ENCODE peak calls at places on chromosomes 2 and 18, in seven cellular contexts. S is GM12891, B is IMR-90, E is testis, A is spleen, U is adrenal gland, R is HCT116. W is an unnamed sample.

GRCh38 chr18:21740474-21740723 is 193 bp upstream of the MIB1 start:
- DNase-seq in S (peak), A (peak), U (peak), E (peak), B (peak), R (no peak), W (peak)

GRCh38 chr2:176157499-176158305 is 595 bp downstream of the HOXD3 start:
- DNase-seq in R (no peak), U (no peak), B (no peak), A (no peak), S (no peak), E (no peak), W (no peak)

GRCh38 chr2:55986700-55987440 is 63.3 kb upstream of the EFEMP1 start:
- DNase-seq in B (peak), A (no peak), E (no peak), U (no peak), S (no peak), R (no peak), W (no peak)

GRCh38 chr18:22314406-22314805 is 103.3 kb downstream of the CTAGE1 start:
- DNase-seq in S (no peak), U (no peak), A (no peak), E (no peak), B (peak), R (no peak), W (no peak)

GRCh38 chr18:63087421-63088230 is 231.9 kb downstream of the BCL2 start:
- DNase-seq in S (no peak), U (no peak), R (no peak), A (no peak), E (no peak), B (no peak), W (no peak)

GRCh38 chr2:62304429-62305417 is 108.8 kb downstream of the B3GNT2 start:
- DNase-seq in B (peak), U (peak), E (peak), R (peak), S (no peak), A (peak), W (no peak)

GRCh38 chr2:168120310-168120709 is 127.1 kb downstream of the STK39 start:
- DNase-seq in U (no peak), B (no peak), A (no peak), S (no peak), E (no peak), R (no peak), W (no peak)

GRCh38 chr2:143936758-143937562 is 583.0 kb downstream of the ZEB2 start:
- DNase-seq in A (peak), U (peak), R (no peak), S (peak), B (peak), E (peak), W (peak)

DNA sequence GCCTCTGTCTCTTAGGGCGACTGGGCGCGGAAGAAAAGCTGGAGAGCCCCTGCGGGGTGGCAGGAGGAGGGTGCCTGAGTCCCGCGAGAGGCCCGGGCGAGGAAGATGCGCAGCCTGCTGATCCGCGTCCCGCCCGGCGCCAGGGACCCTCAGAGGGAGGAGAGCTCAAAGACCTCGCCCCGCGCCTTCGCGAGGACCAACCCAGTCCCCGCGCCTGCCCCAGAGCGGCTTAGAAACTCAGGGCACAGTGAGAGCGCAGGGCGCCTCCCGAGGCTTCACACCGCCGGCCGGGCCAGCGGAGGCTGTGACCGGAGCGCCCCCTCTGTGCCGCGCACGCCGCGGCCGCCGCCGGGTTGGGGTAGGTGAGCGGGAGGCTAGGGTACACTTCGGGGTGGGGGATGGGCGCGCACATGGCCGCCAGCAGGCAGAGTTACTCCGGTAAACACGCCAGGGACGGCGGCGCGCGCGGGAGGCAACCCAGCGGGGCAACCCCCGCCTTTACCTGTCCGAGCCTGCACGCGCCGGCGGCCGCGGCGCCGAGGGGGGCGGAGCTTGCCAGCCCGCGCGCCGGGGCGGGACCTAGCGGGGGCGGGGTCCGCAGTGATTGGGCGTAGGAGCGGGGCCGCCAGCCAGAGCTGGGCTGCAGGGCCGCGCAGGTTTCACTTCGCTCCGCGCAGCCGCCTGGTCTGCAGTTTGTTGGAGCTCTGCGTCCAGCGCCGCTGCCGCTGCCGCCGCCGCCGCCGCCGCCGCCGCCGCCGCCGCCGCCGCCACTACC is at the start of gene BCL2L11:
- DNase-seq in E (peak), U (peak), R (peak), A (peak), B (peak), S (peak), W (peak)
- TF ChIP-seq POLR2A in E (peak), U (peak), R (peak), A (peak), B (peak), S (no peak), W (no peak)

GRCh38 chr18:49725809-49726514 is 87.4 kb downstream of the ACAA2 start:
- DNase-seq in A (no peak), S (no peak), B (peak), R (peak), U (peak), E (peak), W (peak)

GRCh38 chr18:49730951-49731391 is 82.4 kb downstream of the ACAA2 start:
- DNase-seq in S (no peak), B (no peak), R (no peak), E (no peak), U (no peak), A (no peak), W (no peak)

GRCh38 chr18:49727816-49728215 is 85.5 kb downstream of the ACAA2 start:
- DNase-seq in S (no peak), R (no peak), A (no peak), B (no peak), E (no peak), U (no peak), W (no peak)

GRCh38 chr18:49726564-49726963 is 86.8 kb downstream of the ACAA2 start:
- DNase-seq in E (no peak), A (no peak), U (no peak), R (no peak), S (no peak), B (peak), W (no peak)

DNA sequence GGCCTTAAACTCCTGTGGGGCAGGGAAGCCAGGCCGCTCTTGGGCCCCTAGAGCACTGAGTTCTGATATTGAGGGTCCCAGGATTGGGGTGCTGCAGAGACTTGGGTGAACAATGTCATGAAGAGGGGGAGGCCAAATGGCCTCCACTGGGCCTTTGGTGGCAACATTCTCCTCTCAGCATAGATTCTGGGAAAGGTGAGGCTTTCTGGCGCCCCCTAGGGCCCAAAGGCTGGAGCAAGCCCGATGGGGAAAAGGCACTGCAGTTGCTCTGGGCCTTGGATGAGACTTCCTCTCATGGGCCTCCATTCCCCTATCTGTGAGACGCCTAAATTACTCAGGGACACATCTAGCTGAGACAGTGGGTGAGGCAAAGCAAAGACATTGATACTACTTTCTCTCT is 84.8 kb downstream of the ACAA2 start:
- DNase-seq in B (no peak), U (no peak), A (no peak), R (peak), S (peak), E (peak), W (no peak)
- TF ChIP-seq POLR2A in B (no peak), U (no peak), A (no peak), R (no peak), S (no peak), E (no peak), W (no peak)

DNA sequence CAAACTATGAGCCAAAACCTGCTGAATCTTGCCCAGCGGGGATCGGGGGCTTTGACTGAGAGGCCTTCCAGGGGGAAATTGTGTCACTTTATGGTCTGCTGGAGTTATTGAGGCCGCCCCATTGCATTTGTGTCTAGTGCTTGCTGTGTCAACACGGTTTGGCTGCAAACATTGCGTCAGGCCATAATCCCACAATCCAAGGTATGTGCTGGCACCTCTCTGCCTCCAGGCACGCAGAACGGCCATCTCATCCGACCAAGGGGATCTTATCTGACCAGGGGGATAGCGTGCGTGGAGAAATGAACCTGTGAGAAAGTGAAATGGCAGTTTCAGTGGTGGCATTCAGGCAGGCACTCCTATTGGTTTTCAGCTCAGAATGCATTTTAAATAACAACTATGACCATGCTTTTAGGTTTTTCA is 18.1 kb upstream of the LYPD6B start:
- DNase-seq in E (no peak), A (no peak), S (no peak), B (no peak), R (no peak), U (no peak), W (no peak)
- TF ChIP-seq POLR2A in E (no peak), A (no peak), S (peak), B (no peak), R (no peak), U (no peak), W (no peak)

GRCh38 chr2:241701155-241701404 is 759 bp upstream of the ING5 start:
- DNase-seq in R (no peak), U (no peak), B (peak), S (no peak), A (no peak), E (no peak), W (no peak)

GRCh38 chr2:241702155-241702404 is 241 bp downstream of the ING5 start:
- DNase-seq in A (no peak), R (no peak), B (peak), U (peak), E (no peak), S (peak), W (no peak)

GRCh38 chr2:241703128-241703604 is 1.3 kb downstream of the ING5 start:
- DNase-seq in S (no peak), R (no peak), U (no peak), E (no peak), A (no peak), B (no peak), W (no peak)

GRCh38 chr2:241701405-241702154 is at the start of gene ING5:
- DNase-seq in U (peak), E (peak), B (peak), A (peak), R (peak), S (peak), W (peak)

DNA sequence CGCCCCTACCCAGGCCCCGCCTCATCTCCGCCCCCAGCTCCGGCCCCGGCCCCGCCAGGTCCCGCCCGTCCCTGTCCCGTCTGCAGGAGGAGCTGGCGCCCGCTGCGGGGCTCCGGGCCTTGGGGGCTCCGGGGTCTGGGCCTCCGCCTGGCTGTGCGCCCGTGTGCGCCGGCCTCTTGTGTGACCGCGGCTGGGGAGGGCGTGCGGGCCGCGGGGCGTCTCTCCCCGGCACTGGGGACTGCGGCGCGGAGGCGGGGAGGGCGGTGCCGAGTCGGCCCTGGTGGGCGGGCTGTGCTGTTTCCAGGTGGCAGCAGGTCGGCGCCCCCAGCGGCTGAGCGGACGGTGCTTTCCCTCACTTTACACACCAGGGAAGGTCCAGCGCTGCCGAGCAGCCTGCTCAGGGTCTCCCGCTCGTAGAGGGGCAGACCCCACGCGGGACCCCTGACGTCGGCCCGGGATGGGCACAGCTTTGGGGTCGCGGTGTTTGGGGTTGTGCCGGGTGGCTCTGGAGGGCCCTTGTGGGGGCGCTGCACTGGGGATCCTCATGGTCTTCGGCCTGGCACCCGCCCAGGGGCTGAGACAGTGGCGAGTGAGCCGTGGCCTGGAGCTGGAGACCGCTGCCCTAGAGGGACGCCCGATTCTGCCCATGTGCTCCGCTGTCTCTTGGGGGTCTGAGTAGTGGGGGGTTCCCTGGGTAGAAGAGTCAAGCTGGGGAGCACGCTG is 727 bp downstream of the ING5 start:
- DNase-seq in U (peak), A (peak), R (peak), E (peak), S (peak), B (peak), W (peak)
- TF ChIP-seq POLR2A in U (no peak), A (no peak), R (no peak), E (no peak), S (no peak), B (no peak), W (no peak)

DNA sequence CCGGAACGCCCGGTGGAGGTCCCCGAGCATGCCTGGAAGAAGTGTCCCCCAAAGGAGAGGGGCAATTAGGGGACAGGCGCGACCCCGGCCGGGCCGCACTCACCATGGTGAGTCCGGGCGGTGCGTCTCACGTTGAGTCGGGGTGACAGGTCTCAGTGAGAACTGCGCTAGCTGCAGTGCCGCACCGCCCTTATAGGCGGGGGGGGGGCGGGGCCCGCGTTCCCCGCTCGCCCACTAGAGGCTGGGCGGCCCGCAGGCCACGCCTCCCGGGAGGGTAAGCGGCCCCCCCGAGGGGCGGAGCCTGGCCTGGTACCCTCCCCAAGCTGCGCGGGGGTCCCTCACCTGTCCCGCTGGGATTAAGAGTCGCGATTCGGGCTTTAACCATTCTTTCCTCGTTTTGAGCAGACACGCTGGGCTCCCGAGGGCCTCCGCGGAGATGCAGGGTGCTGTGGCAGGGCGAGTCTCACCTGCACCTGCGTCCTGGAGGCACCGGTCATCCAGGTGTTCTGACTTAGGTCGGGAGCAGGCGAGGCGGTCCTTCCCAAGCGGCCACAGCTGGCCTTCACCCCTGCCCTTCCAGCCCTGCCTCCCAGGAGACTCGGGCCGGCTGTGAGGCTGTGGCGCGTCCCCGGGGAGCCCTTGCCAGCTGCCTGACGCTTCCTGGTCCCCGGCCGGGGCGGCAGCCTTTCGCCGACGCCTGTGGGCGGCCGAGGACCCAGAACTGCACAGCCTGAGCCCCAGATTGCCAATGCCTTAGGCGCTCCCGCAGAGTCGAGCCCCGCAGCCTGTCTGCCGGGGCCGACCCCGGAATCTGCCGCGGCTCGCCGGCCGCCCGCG is at the start of gene TUBA4A:
- DNase-seq in R (peak), E (peak), U (peak), B (peak), A (peak), S (peak), W (peak)
- TF ChIP-seq POLR2A in R (peak), E (peak), U (peak), B (peak), A (peak), S (peak), W (peak)

DNA sequence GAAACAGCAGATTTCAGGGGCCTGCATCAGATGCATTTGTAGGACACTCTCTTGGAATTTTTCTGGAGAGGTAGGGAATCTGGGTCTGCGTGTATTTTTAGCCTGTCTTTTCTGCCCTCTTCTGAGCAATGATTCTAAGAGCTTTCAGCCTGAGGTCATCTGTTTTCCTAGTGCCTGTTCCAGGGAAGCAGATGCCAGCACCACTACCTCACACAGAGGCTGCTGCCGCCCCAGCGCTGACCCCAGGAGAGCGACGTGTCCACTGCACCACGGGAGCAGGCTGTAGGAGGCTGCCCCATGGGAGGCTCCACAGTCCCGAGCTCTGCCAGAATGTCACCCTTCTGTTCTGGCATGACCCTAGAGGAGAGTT is 316.5 kb downstream of the CYP26B1 start:
- DNase-seq in A (no peak), S (no peak), B (peak), E (no peak), R (no peak), U (no peak), W (no peak)
- TF ChIP-seq POLR2A in A (no peak), S (no peak), B (no peak), E (no peak), R (no peak), U (no peak), W (no peak)

DNA sequence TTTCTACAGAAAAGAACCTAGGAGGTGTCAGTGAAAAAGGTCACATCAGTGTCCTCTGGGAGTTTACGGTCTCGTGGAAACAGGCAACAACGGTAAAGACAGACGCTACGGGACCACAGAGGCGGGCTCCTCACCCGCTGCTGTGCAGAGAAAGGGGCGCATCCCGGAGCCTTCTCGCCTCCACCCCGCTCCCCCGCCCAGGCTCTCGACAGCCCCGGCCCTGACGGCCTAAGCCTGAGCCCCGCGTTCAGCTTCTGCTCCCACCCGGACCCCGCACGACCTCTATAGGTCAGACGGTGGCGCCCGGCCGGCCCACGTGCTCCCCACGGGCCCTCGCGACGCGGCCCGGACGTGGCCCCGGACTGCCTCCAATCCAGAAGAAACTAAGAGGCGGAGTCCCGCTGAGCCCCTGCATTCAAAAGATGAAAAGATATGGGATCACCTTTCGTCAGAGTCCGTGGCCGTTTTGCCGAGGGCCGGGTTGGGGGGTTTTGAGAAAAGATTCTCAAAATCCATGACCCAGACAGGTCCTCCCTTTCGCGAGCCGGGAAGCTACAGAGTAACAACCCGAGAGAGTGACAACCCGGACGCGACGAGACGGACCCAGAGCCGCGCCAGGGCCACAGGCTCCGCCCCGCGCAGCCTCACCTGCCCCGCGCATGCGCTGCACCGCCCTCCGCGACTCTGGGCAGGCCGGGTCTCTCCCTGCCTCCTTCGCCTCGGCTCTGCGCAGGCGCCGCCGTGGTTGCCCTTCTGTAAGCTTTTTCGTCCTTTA is at the start of gene ZC3H8:
- DNase-seq in A (peak), E (peak), S (peak), B (peak), U (peak), R (peak), W (peak)
- TF ChIP-seq POLR2A in A (no peak), E (peak), S (peak), B (no peak), U (peak), R (peak), W (peak)

DNA sequence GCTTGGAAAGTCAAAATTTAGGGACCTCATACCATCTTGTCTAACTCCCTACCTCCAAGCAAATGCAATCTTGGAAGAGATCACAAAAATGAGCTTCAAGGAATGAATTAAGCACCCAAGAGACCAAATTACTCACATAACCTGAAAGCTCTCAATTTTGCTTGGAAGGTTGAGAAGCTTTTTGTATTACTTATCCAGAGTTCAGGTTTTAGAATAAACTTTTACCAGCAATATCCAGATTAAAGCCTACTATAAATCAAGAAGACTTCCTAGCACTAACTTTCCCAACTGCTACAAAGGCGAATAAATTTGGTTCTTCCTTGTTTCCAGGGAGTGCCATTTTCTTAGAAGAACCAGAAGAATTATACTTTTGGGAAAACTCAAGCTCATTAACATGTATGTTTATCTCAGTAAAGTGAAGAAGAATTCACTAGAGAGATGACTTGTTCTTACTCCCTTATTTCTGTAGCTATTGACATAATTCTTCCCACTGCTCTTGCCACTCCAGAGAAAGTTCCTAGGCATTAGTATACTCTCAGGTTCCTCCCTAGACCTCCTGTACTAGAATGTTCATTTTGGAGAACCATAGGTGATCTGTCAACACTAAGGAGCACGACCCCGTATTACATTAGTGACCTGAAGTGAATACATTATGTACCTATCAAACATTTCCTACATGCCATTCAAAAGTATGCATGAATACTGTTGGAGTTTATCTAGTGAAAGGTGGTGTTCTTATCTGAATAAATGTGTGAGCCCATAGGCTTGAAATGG is 18.0 kb upstream of the STPG4 start:
- DNase-seq in B (no peak), E (no peak), A (no peak), S (no peak), R (no peak), U (no peak), W (no peak)
- TF ChIP-seq POLR2A in B (peak), E (no peak), A (no peak), S (no peak), R (no peak), U (no peak), W (no peak)